ENCODE peak calls at places on chromosomes 2 and 18, in eight cellular contexts. G is posterior cingulate gyrus; S is stimulated activated CD8-positive, alpha-beta memory T cell treated with anti-CD3 and anti-CD28 coated beads, Interleukin-15, amount 100 ng/mL, for 24 hours; C is AG10803; U is activated naive CD8-positive, alpha-beta T cell treated with anti-CD3 and anti-CD28 coated beads, Interleukin-2, amount 50 U/mL, for 24 hours; R is activated T-cell treated with anti-CD3 and anti-CD28 coated beads, Interleukin-2, amount 50 U/mL, for 72 hours; T is caudate nucleus; V is T-helper 2 cell. Y is an unnamed sample.

GRCh38 chr2:198314559-198315153 is 510.3 kb downstream of the PLCL1 start:
- DNase-seq in G (no peak), S (no peak), C (peak), U (no peak), R (no peak), T (no peak), V (peak), Y (peak)

GRCh38 chr2:239225921-239226561 is 174.8 kb downstream of the HDAC4 start:
- DNase-seq in G (no peak), S (no peak), C (peak), U (no peak), R (no peak), T (no peak), V (no peak), Y (no peak)

GRCh38 chr18:10022365-10022764 is 108.5 kb downstream of the VAPA start:
- DNase-seq in G (no peak), S (no peak), C (no peak), U (no peak), R (no peak), T (no peak), V (no peak), Y (no peak)

GRCh38 chr2:218323526-218324472 is 31.5 kb upstream of the TMBIM1 start:
- DNase-seq in G (no peak), S (no peak), C (peak), U (no peak), R (no peak), T (no peak), V (no peak), Y (peak)

GRCh38 chr2:209380278-209380677 is 43.6 kb upstream of the MAP2 start:
- DNase-seq in G (no peak), S (no peak), C (no peak), U (no peak), R (no peak), T (no peak), V (no peak), Y (no peak)

GRCh38 chr2:151367571-151367970 is 10.2 kb downstream of the TNFAIP6 start:
- DNase-seq in G (no peak), S (no peak), C (peak), U (no peak), R (no peak), T (no peak), V (no peak), Y (no peak)

GRCh38 chr18:48074929-48075706 is 144.7 kb upstream of the SMAD2 start:
- DNase-seq in G (no peak), S (no peak), C (no peak), U (no peak), R (no peak), T (peak), V (no peak), Y (no peak)

GRCh38 chr18:60249388-60249787 is 123.2 kb downstream of the MC4R start:
- DNase-seq in G (no peak), S (no peak), C (no peak), U (no peak), R (no peak), T (no peak), V (no peak), Y (no peak)

GRCh38 chr18:54558609-54559585 is 32.1 kb upstream of the DYNAP start:
- DNase-seq in G (no peak), S (no peak), C (peak), U (no peak), R (peak), T (no peak), V (peak), Y (peak)

GRCh38 chr2:282693-283263 is 5.1 kb downstream of the ALKAL2 start:
- DNase-seq in G (no peak), S (no peak), C (no peak), U (no peak), R (no peak), T (no peak), V (no peak), Y (no peak)

GRCh38 chr18:23487738-23488625 is 15.3 kb upstream of the RMC1 start:
- DNase-seq in G (no peak), S (no peak), C (no peak), U (peak), R (peak), T (no peak), V (peak), Y (no peak)

GRCh38 chr2:18290386-18290785 is 270.1 kb downstream of the RDH14 start:
- DNase-seq in G (no peak), S (no peak), C (peak), U (no peak), R (no peak), T (no peak), V (no peak), Y (no peak)

GRCh38 chr2:214158851-214159250 is 252.0 kb upstream of the VWC2L start:
- DNase-seq in G (no peak), S (no peak), C (no peak), U (no peak), R (no peak), T (no peak), V (no peak), Y (no peak)

GRCh38 chr2:10405441-10405840 is 42.7 kb downstream of the ODC1 start:
- DNase-seq in G (peak), S (no peak), C (peak), U (no peak), R (no peak), T (no peak), V (no peak), Y (no peak)

Y was measured in NCI-H345.